ENCODE peak calls at places on chromosomes 16 and 17, in six cellular contexts. O is ELF-1; U is stimulated activated CD8-positive, alpha-beta memory T cell treated with anti-CD3 and anti-CD28 coated beads, Interleukin-4, amount 100 ng/mL, for 24 hours; V is stimulated activated CD4-positive, alpha-beta T cell treated with anti-CD3 and anti-CD28 coated beads, Interleukin-2, amount 100 ng/mL, for 48 hours; Q is GM03348; H is ecto neural progenitor cell. D is an unnamed sample.
A peak's percentile ranks its signal among the peaks of the same experiment; 100 is the strongest.

GRCh38 chr16:29883987-29884386 is 15.4 kb downstream of the SEZ6L2 start:
- DNase-seq in O (no peak), Q (no peak), H (no peak), V (no peak), U (no peak), D (no peak)

GRCh38 chr17:56447166-56447565 is 146.3 kb upstream of the NOG start:
- DNase-seq in V (no peak), Q (no peak), O (no peak), H (no peak), U (no peak), D (no peak)

GRCh38 chr17:19785854-19786253 is 37.8 kb upstream of the ALDH3A1 start:
- DNase-seq in H (no peak), O (no peak), Q (no peak), V (no peak), U (no peak), D (no peak)

GRCh38 chr17:50589112-50589712 is 28.7 kb downstream of the CACNA1G start:
- DNase-seq in U (no peak), H (no peak), O (no peak), Q (no peak), V (no peak), D (no peak)

GRCh38 chr17:56786989-56787482 is 46.7 kb downstream of the C17orf67 start:
- DNase-seq in V (peak; percentile 39), O (no peak), H (no peak), U (peak; percentile 36), Q (peak; percentile 72), D (peak; percentile 62)

GRCh38 chr16:10554569-10554968 is 25.8 kb downstream of the EMP2 start:
- DNase-seq in V (no peak), H (no peak), O (no peak), U (no peak), Q (no peak), D (no peak)

GRCh38 chr17:4450710-4451316 is 17.1 kb downstream of the SPNS3 start:
- DNase-seq in V (no peak), O (no peak), Q (no peak), U (no peak), H (no peak), D (no peak)

GRCh38 chr16:29198231-29198630 is 208.3 kb downstream of the NPIPB11 start:
- DNase-seq in U (no peak), H (peak; percentile 23), V (no peak), O (no peak), Q (no peak), D (no peak)

GRCh38 chr16:83722501-83723183 is 85.1 kb upstream of the HSBP1 start:
- DNase-seq in V (no peak), H (no peak), Q (peak; percentile 22), O (no peak), U (no peak), D (peak; percentile 56)

GRCh38 chr17:59333845-59334244 is 2.4 kb downstream of the YPEL2 start:
- DNase-seq in O (no peak), H (no peak), U (no peak), V (no peak), Q (no peak), D (no peak)

GRCh38 chr17:41814195-41814594 is 1.4 kb downstream of the FKBP10 start:
- DNase-seq in V (no peak), O (no peak), U (no peak), H (no peak), Q (no peak), D (no peak)

GRCh38 chr16:84115919-84116719 is 623 bp downstream of the MBTPS1 start:
- DNase-seq in H (no peak), V (peak; percentile 32), O (no peak), U (no peak), Q (no peak), D (peak; percentile 22)

GRCh38 chr16:1768767-1769401 is 2.5 kb downstream of the NME3 start:
- DNase-seq in V (no peak), H (no peak), U (no peak), Q (no peak), O (no peak), D (no peak)

GRCh38 chr16:27769561-27770222 is 219.7 kb downstream of the KATNIP start:
- DNase-seq in H (no peak), Q (no peak), O (peak; percentile 67), V (no peak), U (no peak), D (no peak)

GRCh38 chr17:41812176-41813038 is at the start of gene FKBP10:
- DNase-seq in U (no peak), H (peak; percentile 95), V (no peak), O (peak; percentile 96), Q (peak; percentile 96), D (peak; percentile 26)

GRCh38 chr17:12523244-12523643 is 142.4 kb upstream of the MYOCD start:
- DNase-seq in O (no peak), H (no peak), U (no peak), Q (no peak), V (no peak), D (no peak)

GRCh38 chr16:56970934-56971767 is 9.4 kb downstream of the CETP start:
- DNase-seq in U (no peak), V (no peak), H (no peak), O (no peak), Q (peak; percentile 24), D (no peak)

GRCh38 chr17:29836643-29837042 is 93.4 kb downstream of the SSH2 start:
- DNase-seq in U (no peak), Q (peak; percentile 29), O (no peak), V (no peak), H (no peak), D (no peak)

GRCh38 chr16:50802000-50802399 is 60.1 kb downstream of the CYLD start:
- DNase-seq in U (no peak), O (no peak), H (no peak), V (no peak), Q (no peak), D (no peak)